ENCODE peak calls at places on chromosome 12, in five cellular contexts. One of them, this sample, is unnamed. For H3K4me1, the result is how much of the 10 kb centered on the place peaks cover.

GRCh38 chr12:96503971-96504370 is 14.6 kb downstream of the CFAP54 start:
- DNase-seq in A549: no peak
- DNase-seq in ascending aorta: no peak
- DNase-seq in ovary: no peak
- DNase-seq in right lobe of liver: no peak
- DNase-seq in this sample: no peak

GRCh38 chr12:107449891-107450290 is 235.7 kb upstream of the PWP1 start:
- DNase-seq in A549: no peak
- DNase-seq in right lobe of liver: no peak
- DNase-seq in ascending aorta: no peak
- DNase-seq in ovary: no peak
- DNase-seq in this sample: no peak

GRCh38 chr12:59708059-59708458 is 112.2 kb downstream of the SLC16A7 start:
- DNase-seq in ovary: no peak
- DNase-seq in A549: no peak
- DNase-seq in right lobe of liver: no peak
- DNase-seq in ascending aorta: no peak
- DNase-seq in this sample: no peak

GRCh38 chr12:116924558-116925453 is 14.1 kb downstream of the FBXW8 start:
- DNase-seq in right lobe of liver: no peak
- DNase-seq in ovary: no peak
- DNase-seq in ascending aorta: no peak
- DNase-seq in A549: peak
- DNase-seq in this sample: no peak

GRCh38 chr12:62895351-62895750 is 39.6 kb downstream of the PPM1H start:
- DNase-seq in A549: no peak
- DNase-seq in ascending aorta: no peak
- DNase-seq in ovary: no peak
- DNase-seq in right lobe of liver: no peak
- DNase-seq in this sample: no peak

GRCh38 chr12:68760806-68761441 is 14.9 kb downstream of the SLC35E3 start:
- DNase-seq in A549: no peak
- DNase-seq in right lobe of liver: no peak
- DNase-seq in ovary: no peak
- DNase-seq in ascending aorta: no peak
- DNase-seq in this sample: no peak

GRCh38 chr12:29732211-29732992 is 51.3 kb downstream of the TMTC1 start:
- DNase-seq in right lobe of liver: no peak
- DNase-seq in A549: no peak
- DNase-seq in ovary: no peak
- DNase-seq in ascending aorta: no peak
- DNase-seq in this sample: no peak

GRCh38 chr12:68481181-68481941 is 129.3 kb upstream of the RAP1B start:
- DNase-seq in right lobe of liver: no peak
- DNase-seq in ascending aorta: no peak
- DNase-seq in ovary: no peak
- DNase-seq in A549: no peak
- DNase-seq in this sample: no peak

GRCh38 chr12:16612647-16613046 is 6.7 kb upstream of the LMO3 start:
- DNase-seq in A549: no peak
- DNase-seq in ascending aorta: no peak
- DNase-seq in ovary: no peak
- DNase-seq in right lobe of liver: no peak
- DNase-seq in this sample: no peak

GRCh38 chr12:119296535-119296934 is 38.0 kb upstream of the CCDC60 start:
- DNase-seq in right lobe of liver: no peak
- DNase-seq in A549: no peak
- DNase-seq in ascending aorta: no peak
- DNase-seq in ovary: no peak
- DNase-seq in this sample: no peak

GRCh38 chr12:56450241-56450640 is 1.0 kb upstream of the TIMELESS start:
- DNase-seq in ovary: no peak
- DNase-seq in A549: no peak
- DNase-seq in right lobe of liver: no peak
- DNase-seq in ascending aorta: no peak
- DNase-seq in this sample: no peak

GRCh38 chr12:116502989-116503496 is 56.1 kb upstream of the MAP1LC3B2 start:
- DNase-seq in ovary: no peak
- DNase-seq in A549: peak
- DNase-seq in ascending aorta: no peak
- DNase-seq in right lobe of liver: no peak
- DNase-seq in this sample: no peak

GRCh38 chr12:68334136-68334535 is 2.0 kb upstream of the MDM1 start:
- DNase-seq in A549: peak
- DNase-seq in right lobe of liver: peak
- DNase-seq in ascending aorta: no peak
- DNase-seq in ovary: no peak
- DNase-seq in this sample: no peak

GRCh38 chr12:53781218-53781801 is 29.5 kb upstream of the CISTR start:
- DNase-seq in A549: no peak
- DNase-seq in right lobe of liver: no peak
- DNase-seq in ascending aorta: no peak
- DNase-seq in ovary: no peak
- DNase-seq in this sample: no peak

GRCh38 chr12:11580125-11580751 is 69.2 kb upstream of the ETV6 start:
- DNase-seq in A549: peak
- DNase-seq in ovary: peak
- DNase-seq in right lobe of liver: no peak
- DNase-seq in ascending aorta: peak
- DNase-seq in this sample: peak

DNA sequence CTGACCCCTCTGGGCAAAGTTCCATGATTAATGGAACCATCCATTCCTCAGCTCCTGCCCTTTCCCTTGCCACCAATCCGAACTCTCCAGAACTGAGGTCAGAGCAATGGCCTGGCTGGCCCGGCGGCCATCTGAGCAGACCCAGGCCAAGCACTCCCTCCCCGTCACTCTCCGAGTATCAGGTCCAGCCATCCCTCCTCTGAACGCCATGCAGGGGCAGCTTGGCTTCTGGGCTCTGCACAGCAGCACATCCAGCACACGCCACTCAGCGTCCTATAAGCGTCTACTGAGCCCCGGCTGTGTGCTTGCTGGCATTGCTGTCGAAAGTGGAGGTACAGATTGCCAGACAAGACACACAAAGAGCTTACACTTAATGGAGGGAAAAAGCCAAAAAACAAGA is 34.3 kb upstream of the VWF start:
- DNase-seq in A549: no peak
- DNase-seq in right lobe of liver: no peak
- DNase-seq in ovary: no peak
- DNase-seq in ascending aorta: peak
- DNase-seq in this sample: no peak
- H3K4me3 ChIP-seq in A549: no peak
- H3K4me3 ChIP-seq in right lobe of liver: no peak
- H3K4me3 ChIP-seq in ovary: no peak
- H3K4me3 ChIP-seq in ascending aorta: no peak
- H3K4me3 ChIP-seq in this sample: no peak

DNA sequence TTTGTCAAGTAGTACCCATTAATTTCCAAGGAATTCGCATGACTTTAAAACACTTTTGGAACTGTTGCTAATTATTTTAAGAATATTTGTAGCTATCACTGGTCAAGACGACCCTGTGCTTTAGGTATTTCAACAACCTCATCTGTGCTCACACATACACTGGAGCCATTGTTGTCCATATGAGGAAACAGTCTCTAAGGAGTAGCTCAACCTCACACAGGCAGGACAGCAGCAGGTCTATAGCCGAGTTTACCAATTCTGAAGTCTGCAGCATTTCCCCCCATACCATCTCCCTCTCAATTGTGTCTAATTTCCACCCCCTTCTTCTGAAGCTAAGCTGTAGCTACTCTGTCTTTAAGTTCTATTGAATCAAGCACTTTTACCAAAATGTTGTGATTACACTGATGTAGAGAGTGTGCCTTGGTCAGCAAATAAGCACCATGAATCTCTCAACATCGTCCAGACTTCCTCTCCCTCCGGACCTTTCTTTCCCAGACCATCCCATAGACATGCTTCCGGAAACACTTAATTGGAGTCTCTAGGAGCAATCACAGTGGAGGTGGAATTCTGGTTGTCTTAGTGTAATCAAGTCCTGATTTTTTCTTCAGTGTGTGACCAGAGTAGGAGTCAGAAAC is 48.5 kb upstream of the NUAK1 start:
- DNase-seq in ovary: no peak
- DNase-seq in ascending aorta: no peak
- DNase-seq in A549: no peak
- DNase-seq in right lobe of liver: no peak
- DNase-seq in this sample: no peak
- H3K27ac ChIP-seq in ovary: no peak
- H3K27ac ChIP-seq in ascending aorta: no peak
- H3K27ac ChIP-seq in A549: no peak
- H3K27ac ChIP-seq in right lobe of liver: no peak
- H3K27ac ChIP-seq in this sample: no peak

DNA sequence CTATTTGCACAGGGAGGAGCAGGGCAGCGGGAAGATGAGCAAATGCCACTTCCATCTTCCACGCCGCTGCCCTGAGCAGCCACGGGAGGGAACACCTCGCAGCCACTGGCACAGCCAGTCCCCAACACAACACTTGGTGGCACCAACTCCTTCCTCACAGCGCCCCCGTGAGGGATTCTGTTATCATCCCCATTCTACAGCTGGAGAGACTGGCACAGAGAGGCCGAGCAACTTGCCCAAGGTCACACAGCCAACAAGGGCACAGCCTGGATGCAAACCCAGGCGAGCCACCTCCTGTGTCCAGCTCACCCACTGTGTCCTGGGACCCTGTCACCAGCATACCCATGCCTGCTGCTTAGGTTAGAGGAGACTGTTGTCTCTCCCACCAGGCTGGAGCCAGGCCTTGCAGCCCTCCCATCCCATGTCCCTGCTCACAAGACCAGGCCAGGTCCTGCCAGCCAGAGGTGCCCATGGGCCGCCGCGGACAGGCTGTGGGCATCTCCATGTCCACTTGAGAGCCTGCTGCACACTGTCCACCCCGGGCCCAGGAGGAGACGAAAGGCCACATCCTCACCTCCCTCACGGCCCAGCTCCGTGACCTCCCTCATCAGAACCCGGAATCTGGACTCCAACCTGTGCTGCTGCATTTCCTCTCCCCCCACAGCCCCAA is 57.0 kb downstream of the NCOR2 start:
- DNase-seq in ovary: no peak
- DNase-seq in ascending aorta: no peak
- DNase-seq in right lobe of liver: no peak
- DNase-seq in A549: peak
- DNase-seq in this sample: no peak
- H3K4me1 ChIP-seq in ovary: half or more
- H3K4me1 ChIP-seq in ascending aorta: under half
- H3K4me1 ChIP-seq in right lobe of liver: under half
- H3K4me1 ChIP-seq in A549: under half
- H3K4me1 ChIP-seq in this sample: half or more

GRCh38 chr12:14961466-14962155 is at the start of gene ARHGDIB:
- DNase-seq in ovary: no peak
- DNase-seq in ascending aorta: peak
- DNase-seq in right lobe of liver: no peak
- DNase-seq in A549: no peak
- DNase-seq in this sample: peak
- H3K4me3 ChIP-seq in ovary: peak
- H3K4me3 ChIP-seq in ascending aorta: peak
- H3K4me3 ChIP-seq in right lobe of liver: peak
- H3K4me3 ChIP-seq in A549: no peak
- H3K4me3 ChIP-seq in this sample: peak

DNA sequence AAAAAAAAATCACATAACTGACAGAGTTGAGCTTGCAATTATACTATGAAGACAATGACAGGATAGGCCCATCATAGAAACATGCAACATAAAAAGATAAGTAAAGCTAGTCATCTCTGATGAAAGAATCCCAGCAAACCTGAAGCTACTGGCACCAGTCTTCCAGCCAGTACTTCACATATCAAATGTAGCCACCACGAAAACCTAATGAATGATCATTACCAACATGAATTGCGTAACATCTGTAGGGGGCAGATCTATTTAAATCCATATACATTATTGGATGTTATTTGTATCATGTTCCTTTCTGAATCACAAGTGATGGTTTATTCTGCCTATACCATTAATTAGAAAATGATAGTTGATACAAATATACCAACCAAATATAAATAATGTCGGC is 73.9 kb downstream of the BCAT1 start:
- DNase-seq in right lobe of liver: no peak
- DNase-seq in ascending aorta: no peak
- DNase-seq in A549: no peak
- DNase-seq in ovary: no peak
- DNase-seq in this sample: no peak
- H3K27ac ChIP-seq in right lobe of liver: no peak
- H3K27ac ChIP-seq in ascending aorta: no peak
- H3K27ac ChIP-seq in A549: no peak
- H3K27ac ChIP-seq in ovary: no peak
- H3K27ac ChIP-seq in this sample: no peak

GRCh38 chr12:25689996-25690501 is 137.0 kb upstream of the LMNTD1 start:
- DNase-seq in ascending aorta: no peak
- DNase-seq in A549: no peak
- DNase-seq in right lobe of liver: peak
- DNase-seq in ovary: peak
- DNase-seq in this sample: peak

GRCh38 chr12:25681580-25681979 is 128.5 kb upstream of the LMNTD1 start:
- DNase-seq in ascending aorta: no peak
- DNase-seq in A549: no peak
- DNase-seq in ovary: no peak
- DNase-seq in right lobe of liver: no peak
- DNase-seq in this sample: no peak

GRCh38 chr12:25686351-25686750 is 133.3 kb upstream of the LMNTD1 start:
- DNase-seq in ovary: no peak
- DNase-seq in A549: no peak
- DNase-seq in right lobe of liver: no peak
- DNase-seq in ascending aorta: no peak
- DNase-seq in this sample: no peak

GRCh38 chr12:25682421-25682820 is 129.3 kb upstream of the LMNTD1 start:
- DNase-seq in ovary: no peak
- DNase-seq in ascending aorta: no peak
- DNase-seq in A549: no peak
- DNase-seq in right lobe of liver: no peak
- DNase-seq in this sample: no peak

DNA sequence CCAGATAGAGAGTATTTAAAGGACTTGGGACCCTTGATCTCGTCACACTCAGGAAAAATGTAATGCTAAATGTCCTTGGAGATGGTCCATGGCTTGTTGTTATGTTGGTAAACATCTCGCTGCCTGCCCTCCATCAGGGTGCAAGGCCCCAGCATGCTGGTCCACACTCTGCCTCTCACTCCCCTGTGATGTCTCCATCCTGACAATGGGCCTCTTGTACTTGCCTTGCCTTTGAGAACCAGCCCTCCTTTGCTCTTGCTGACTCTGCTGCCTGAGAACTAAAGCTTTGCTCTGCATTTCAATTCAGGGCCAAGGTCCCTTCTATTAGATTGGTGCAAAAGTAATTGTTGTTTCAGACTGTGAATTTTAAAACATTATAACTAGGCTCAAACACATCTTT is 131.0 kb upstream of the LMNTD1 start:
- DNase-seq in right lobe of liver: no peak
- DNase-seq in ovary: no peak
- DNase-seq in ascending aorta: no peak
- DNase-seq in A549: no peak
- DNase-seq in this sample: no peak
- H3K4me1 ChIP-seq in right lobe of liver: under half
- H3K4me1 ChIP-seq in ovary: under half
- H3K4me1 ChIP-seq in ascending aorta: under half
- H3K4me1 ChIP-seq in A549: under half
- H3K4me1 ChIP-seq in this sample: under half

GRCh38 chr12:71896171-71896570 is 42.5 kb upstream of the TPH2 start:
- DNase-seq in ovary: no peak
- DNase-seq in ascending aorta: no peak
- DNase-seq in right lobe of liver: no peak
- DNase-seq in A549: no peak
- DNase-seq in this sample: no peak
- H3K4me3 ChIP-seq in ovary: no peak
- H3K4me3 ChIP-seq in ascending aorta: no peak
- H3K4me3 ChIP-seq in right lobe of liver: no peak
- H3K4me3 ChIP-seq in A549: no peak
- H3K4me3 ChIP-seq in this sample: no peak

GRCh38 chr12:113407931-113408585 is 4.4 kb upstream of the SDS start:
- DNase-seq in ovary: no peak
- DNase-seq in ascending aorta: no peak
- DNase-seq in A549: no peak
- DNase-seq in right lobe of liver: no peak
- DNase-seq in this sample: peak
- H3K27ac ChIP-seq in ovary: peak
- H3K27ac ChIP-seq in ascending aorta: no peak
- H3K27ac ChIP-seq in A549: peak
- H3K27ac ChIP-seq in right lobe of liver: peak
- H3K27ac ChIP-seq in this sample: no peak